ENCODE peak calls at places on chromosomes 12 and 14, in five cellular contexts. R is CD8-positive, alpha-beta T cell; F is mucosa of descending colon; E is aorta; T is effector memory CD4-positive, alpha-beta T cell. V is an unnamed sample. For H3K4me1, the result is how much of the 10 kb centered on the place peaks cover.

GRCh38 chr14:97218713-97219355 is 421.7 kb downstream of the VRK1 start:
- DNase-seq in T (no peak), R (peak), F (peak), E (no peak), V (no peak)

GRCh38 chr14:93537962-93538361 is 107.2 kb downstream of the UNC79 start:
- DNase-seq in F (no peak), T (no peak), E (no peak), R (no peak), V (no peak)

GRCh38 chr14:83463500-83464098 is 1929.9 kb upstream of the SEL1L start:
- DNase-seq in F (no peak), E (no peak), T (no peak), R (no peak), V (no peak)

GRCh38 chr12:13436696-13437391 is 240.3 kb downstream of the EMP1 start:
- DNase-seq in F (no peak), R (no peak), E (no peak), T (no peak), V (no peak)

GRCh38 chr14:93135399-93135798 is 19.7 kb upstream of the ITPK1 start:
- DNase-seq in E (no peak), R (no peak), F (peak), T (no peak), V (no peak)

GRCh38 chr12:90062799-90063198 is 354.2 kb upstream of the ATP2B1 start:
- DNase-seq in F (no peak), T (no peak), R (no peak), E (no peak), V (no peak)

GRCh38 chr12:47433876-47434275 is 272.0 kb downstream of the RPAP3 start:
- DNase-seq in R (no peak), E (no peak), F (no peak), T (no peak), V (no peak)

GRCh38 chr12:44689587-44689986 is 186.5 kb downstream of the NELL2 start:
- DNase-seq in F (no peak), R (no peak), T (no peak), E (no peak), V (no peak)

GRCh38 chr12:98955284-98955683 is 310.2 kb downstream of the APAF1 start:
- DNase-seq in E (no peak), F (no peak), T (no peak), R (no peak), V (no peak)

GRCh38 chr12:1858456-1858855 is 38.1 kb downstream of the LRTM2 start:
- DNase-seq in E (no peak), R (no peak), F (no peak), T (no peak), V (no peak)

GRCh38 chr14:52327374-52328226 is 13.5 kb downstream of the PTGER2 start:
- DNase-seq in F (no peak), T (no peak), R (no peak), E (no peak), V (no peak)

GRCh38 chr12:39892146-39892545 is 213.7 kb downstream of the SLC2A13 start:
- DNase-seq in E (no peak), R (no peak), F (no peak), T (no peak), V (no peak)

GRCh38 chr12:53579545-53579955 is 46.6 kb downstream of the ATF7 start:
- DNase-seq in F (no peak), T (no peak), E (no peak), R (no peak), V (no peak)

GRCh38 chr12:54624316-54625279 is 10.1 kb downstream of the LACRT start:
- DNase-seq in R (no peak), F (no peak), T (no peak), E (no peak), V (no peak)

GRCh38 chr12:110686294-110686903 is 2.5 kb downstream of the HVCN1 start:
- DNase-seq in T (no peak), R (no peak), F (no peak), E (no peak), V (no peak)

GRCh38 chr12:110689002-110689600 is at the start of gene HVCN1:
- DNase-seq in F (peak), T (no peak), R (peak), E (peak), V (peak)

GRCh38 chr12:110689601-110690430 is 901 bp upstream of the HVCN1 start:
- DNase-seq in R (peak), T (peak), E (peak), F (peak), V (peak)

GRCh38 chr12:110687770-110688169 is 1.1 kb downstream of the HVCN1 start:
- DNase-seq in E (no peak), T (no peak), F (no peak), R (no peak), V (no peak)

GRCh38 chr12:110688446-110689001 is 391 bp downstream of the HVCN1 start:
- DNase-seq in T (no peak), E (no peak), R (no peak), F (no peak), V (no peak)
- H3K4me1 ChIP-seq in T (under half), E (under half), R (under half), F (under half), V (under half)

DNA sequence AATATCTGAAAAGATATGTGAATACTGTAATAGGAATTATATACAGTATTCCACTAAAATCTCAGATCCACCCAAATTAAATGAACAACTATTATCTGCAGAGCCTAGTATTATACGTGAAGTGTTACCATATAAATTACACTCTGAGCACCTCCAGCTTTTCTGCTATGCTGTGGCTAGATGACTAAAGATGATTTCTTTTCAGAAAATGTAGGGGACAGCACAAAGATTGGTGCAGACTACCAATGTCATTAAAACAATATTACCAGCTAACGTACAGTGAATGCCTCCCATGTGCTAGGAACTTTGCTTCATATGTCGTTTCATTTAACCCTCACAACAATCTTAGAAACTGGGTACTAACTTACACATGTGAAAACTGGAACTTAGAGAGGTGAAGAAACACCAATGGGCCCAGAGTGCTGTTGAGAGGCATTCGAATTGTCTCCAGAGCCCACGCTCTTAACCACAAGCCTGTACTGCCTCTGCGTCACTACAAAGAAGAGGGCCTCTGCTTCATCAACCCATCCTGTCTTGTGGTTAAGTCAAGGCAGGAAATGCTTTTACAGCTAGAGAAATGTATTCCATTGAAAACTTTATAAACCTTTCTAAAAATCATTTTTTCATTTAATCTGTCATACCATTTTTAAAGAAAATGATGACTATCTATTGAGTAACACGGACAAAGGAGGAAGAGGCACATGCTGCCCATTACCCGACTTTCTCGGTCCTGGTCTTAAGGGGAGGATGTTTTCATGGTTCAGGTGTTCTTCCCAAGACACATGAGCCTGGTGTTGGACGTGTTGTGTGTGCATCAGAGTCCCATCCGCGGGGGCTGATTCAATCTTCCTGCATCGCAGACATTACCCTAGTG is 1.3 kb downstream of the GPR65 start:
- DNase-seq in E (peak), T (peak), F (no peak), R (peak), V (no peak)
- H3K4me1 ChIP-seq in E (under half), T (under half), F (under half), R (half or more), V (under half)

GRCh38 chr12:112424126-112424525 is 5.4 kb downstream of the PTPN11 start:
- DNase-seq in T (no peak), R (no peak), E (no peak), F (no peak), V (no peak)
- H3K4me1 ChIP-seq in T (under half), R (under half), E (under half), F (under half), V (half or more)

GRCh38 chr12:32466187-32466586 is 66.8 kb downstream of the FGD4 start:
- DNase-seq in E (no peak), T (no peak), F (no peak), R (no peak), V (no peak)

GRCh38 chr12:32470936-32471335 is 71.6 kb downstream of the FGD4 start:
- DNase-seq in F (no peak), R (no peak), T (no peak), E (no peak), V (no peak)

GRCh38 chr12:32462908-32463307 is 63.5 kb downstream of the FGD4 start:
- DNase-seq in F (no peak), T (no peak), E (no peak), R (no peak), V (no peak)

GRCh38 chr12:32467959-32468863 is 68.9 kb downstream of the FGD4 start:
- DNase-seq in F (no peak), R (no peak), T (no peak), E (no peak), V (no peak)

GRCh38 chr12:32466986-32467711 is 67.8 kb downstream of the FGD4 start:
- DNase-seq in R (no peak), F (no peak), E (no peak), T (no peak), V (no peak)
- H3K4me1 ChIP-seq in R (under half), F (under half), E (under half), T (under half), V (under half)

GRCh38 chr12:42145552-42146215 is 1.0 kb upstream of the GXYLT1 start:
- DNase-seq in F (no peak), E (no peak), T (no peak), R (no peak), V (no peak)
- H3K4me1 ChIP-seq in F (under half), E (under half), T (under half), R (under half), V (under half)

GRCh38 chr12:67702136-67702535 is 53.6 kb downstream of the DYRK2 start:
- DNase-seq in R (no peak), T (no peak), E (no peak), F (no peak), V (no peak)

GRCh38 chr12:67704071-67704470 is 55.5 kb downstream of the DYRK2 start:
- DNase-seq in E (no peak), F (no peak), R (no peak), T (no peak), V (no peak)

GRCh38 chr12:67698711-67699603 is 50.4 kb downstream of the DYRK2 start:
- DNase-seq in F (no peak), R (peak), T (no peak), E (no peak), V (no peak)

GRCh38 chr12:67697981-67698380 is 49.4 kb downstream of the DYRK2 start:
- DNase-seq in F (no peak), T (no peak), R (no peak), E (no peak), V (no peak)

DNA sequence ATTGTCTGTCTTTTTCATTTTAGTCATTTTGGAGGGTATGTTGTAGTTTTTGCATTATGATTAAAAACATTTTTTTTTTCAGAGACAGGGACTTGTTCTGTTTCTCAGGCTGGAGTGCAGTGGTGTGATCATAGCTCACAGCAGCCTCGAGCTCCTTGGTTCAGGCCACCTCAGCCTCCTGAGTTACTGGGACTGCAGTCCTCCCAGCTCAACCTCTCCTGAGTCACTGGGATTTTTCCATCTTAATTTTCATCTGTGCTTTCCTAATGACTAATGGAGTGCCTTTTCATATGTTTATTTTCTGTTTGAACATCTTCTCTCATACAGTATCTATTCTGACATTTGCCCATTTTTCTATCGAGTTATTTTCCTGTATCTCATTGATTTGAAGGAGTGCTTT is 52.6 kb downstream of the DYRK2 start:
- DNase-seq in F (no peak), R (no peak), E (no peak), T (no peak), V (no peak)
- H3K4me1 ChIP-seq in F (under half), R (under half), E (under half), T (under half), V (under half)

GRCh38 chr12:31524791-31525495 is 66.0 kb downstream of the DENND5B start:
- DNase-seq in E (no peak), R (no peak), T (no peak), F (no peak), V (no peak)

GRCh38 chr12:31519525-31519924 is 71.4 kb downstream of the DENND5B start:
- DNase-seq in T (no peak), R (no peak), E (no peak), F (no peak), V (no peak)

GRCh38 chr12:31523306-31523705 is 67.6 kb downstream of the DENND5B start:
- DNase-seq in E (no peak), R (no peak), F (no peak), T (no peak), V (no peak)

GRCh38 chr12:31522607-31523006 is 68.3 kb downstream of the DENND5B start:
- DNase-seq in T (no peak), E (no peak), R (no peak), F (no peak), V (no peak)

GRCh38 chr12:31521972-31522371 is 69.0 kb downstream of the DENND5B start:
- DNase-seq in F (no peak), T (no peak), E (no peak), R (no peak), V (no peak)
- H3K4me1 ChIP-seq in F (under half), T (under half), E (under half), R (under half), V (half or more)

GRCh38 chr12:120241561-120242274 is 23.8 kb downstream of the PXN start:
- DNase-seq in F (no peak), T (no peak), E (no peak), R (no peak), V (no peak)
- H3K4me1 ChIP-seq in F (under half), T (half or more), E (under half), R (half or more), V (half or more)